ENCODE peak calls at places on chromosomes 4 and X, in five cellular contexts. One of them, this sample, is unnamed.
A peak's percentile ranks its signal among the peaks of the same experiment; 100 is the strongest.

GRCh38 chr4:87926554-87927098 is 48.9 kb upstream of the SPP1 start:
- DNase-seq in bronchial epithelial cell: no peak
- DNase-seq in Peyer's patch: no peak
- DNase-seq in HL-60: no peak
- DNase-seq in fibroblast of villous mesenchyme: no peak
- DNase-seq in this sample: no peak

GRCh38 chr4:5541154-5541553 is 167.2 kb downstream of the EVC2 start:
- DNase-seq in bronchial epithelial cell: no peak
- DNase-seq in Peyer's patch: no peak
- DNase-seq in HL-60: no peak
- DNase-seq in fibroblast of villous mesenchyme: no peak
- DNase-seq in this sample: no peak

GRCh38 chr4:54585321-54586000 is 72.3 kb upstream of the KIT start:
- DNase-seq in bronchial epithelial cell: peak; percentile 8
- DNase-seq in Peyer's patch: no peak
- DNase-seq in HL-60: no peak
- DNase-seq in fibroblast of villous mesenchyme: no peak
- DNase-seq in this sample: peak; percentile 56

GRCh38 chr4:5100336-5100735 is 49.1 kb downstream of the STK32B start:
- DNase-seq in bronchial epithelial cell: no peak
- DNase-seq in Peyer's patch: no peak
- DNase-seq in HL-60: no peak
- DNase-seq in fibroblast of villous mesenchyme: no peak
- DNase-seq in this sample: no peak

GRCh38 chr4:138757432-138757831 is 258.1 kb upstream of the NOCT start:
- DNase-seq in bronchial epithelial cell: no peak
- DNase-seq in Peyer's patch: no peak
- DNase-seq in HL-60: no peak
- DNase-seq in fibroblast of villous mesenchyme: no peak
- DNase-seq in this sample: no peak

GRCh38 chr4:27684501-27685077 is 823.9 kb downstream of the STIM2 start:
- DNase-seq in bronchial epithelial cell: peak; percentile 64
- DNase-seq in Peyer's patch: peak; percentile 37
- DNase-seq in HL-60: peak; percentile 45
- DNase-seq in fibroblast of villous mesenchyme: peak; percentile 40
- DNase-seq in this sample: peak; percentile 58

GRCh38 chrX:42384956-42385355 is 393.0 kb downstream of the PPP1R2C start:
- DNase-seq in bronchial epithelial cell: peak; percentile 51
- DNase-seq in Peyer's patch: no peak
- DNase-seq in HL-60: no peak
- DNase-seq in fibroblast of villous mesenchyme: no peak
- DNase-seq in this sample: no peak

GRCh38 chr4:8916251-8916913 is 44.7 kb upstream of the HMX1 start:
- DNase-seq in bronchial epithelial cell: no peak
- DNase-seq in Peyer's patch: no peak
- DNase-seq in HL-60: no peak
- DNase-seq in fibroblast of villous mesenchyme: no peak
- DNase-seq in this sample: no peak

GRCh38 chr4:185149392-185149791 is 6.3 kb downstream of the SLC25A4 start:
- DNase-seq in bronchial epithelial cell: no peak
- DNase-seq in Peyer's patch: no peak
- DNase-seq in HL-60: no peak
- DNase-seq in fibroblast of villous mesenchyme: no peak
- DNase-seq in this sample: no peak

GRCh38 chrX:35166023-35166422 is 223.4 kb downstream of the FAM47B start:
- DNase-seq in bronchial epithelial cell: no peak
- DNase-seq in Peyer's patch: no peak
- DNase-seq in HL-60: no peak
- DNase-seq in fibroblast of villous mesenchyme: peak; percentile 0
- DNase-seq in this sample: no peak

GRCh38 chrX:599837-600715 is 30.5 kb upstream of the SHOX start:
- DNase-seq in bronchial epithelial cell: no peak
- DNase-seq in Peyer's patch: no peak
- DNase-seq in HL-60: no peak
- DNase-seq in fibroblast of villous mesenchyme: no peak
- DNase-seq in this sample: no peak

GRCh38 chr4:6768539-6768905 is 14.0 kb upstream of the KIAA0232 start:
- DNase-seq in bronchial epithelial cell: peak; percentile 43
- DNase-seq in Peyer's patch: peak; percentile 54
- DNase-seq in HL-60: peak; percentile 73
- DNase-seq in fibroblast of villous mesenchyme: no peak
- DNase-seq in this sample: peak; percentile 18

GRCh38 chr4:31343058-31343457 is 622.9 kb downstream of the PCDH7 start:
- DNase-seq in bronchial epithelial cell: no peak
- DNase-seq in Peyer's patch: no peak
- DNase-seq in HL-60: no peak
- DNase-seq in fibroblast of villous mesenchyme: no peak
- DNase-seq in this sample: no peak

GRCh38 chr4:38860788-38861424 is 4.3 kb upstream of the TLR6 start:
- DNase-seq in bronchial epithelial cell: peak; percentile 47
- DNase-seq in Peyer's patch: no peak
- DNase-seq in HL-60: peak; percentile 65
- DNase-seq in fibroblast of villous mesenchyme: peak; percentile 60
- DNase-seq in this sample: no peak

GRCh38 chrX:53686151-53686885 is at the start of gene HUWE1:
- DNase-seq in bronchial epithelial cell: peak; percentile 38
- DNase-seq in Peyer's patch: peak; percentile 78
- DNase-seq in HL-60: peak; percentile 79
- DNase-seq in fibroblast of villous mesenchyme: peak; percentile 64
- DNase-seq in this sample: peak; percentile 71

GRCh38 chrX:40142417-40142816 is 44.7 kb upstream of the BCOR start:
- DNase-seq in bronchial epithelial cell: no peak
- DNase-seq in Peyer's patch: no peak
- DNase-seq in HL-60: no peak
- DNase-seq in fibroblast of villous mesenchyme: no peak
- DNase-seq in this sample: no peak

DNA sequence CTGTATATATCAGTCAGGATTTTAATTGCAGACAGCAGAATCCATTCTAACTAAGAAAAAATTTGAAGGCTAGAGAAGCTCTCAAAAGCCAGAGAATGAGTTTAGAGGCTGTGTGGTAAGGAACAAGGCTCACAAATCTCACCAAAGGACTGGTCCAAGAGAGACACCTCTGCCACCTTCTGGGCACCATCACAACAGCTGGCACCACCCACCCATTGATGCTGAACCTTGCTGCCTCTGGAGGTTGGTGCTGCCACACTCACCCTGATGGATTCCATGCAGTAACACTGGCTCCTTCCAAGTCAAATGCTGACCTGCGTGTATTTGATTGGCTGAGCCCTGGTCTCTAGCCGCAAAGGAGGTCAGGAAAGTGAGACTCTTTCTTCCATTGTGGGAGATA is 100.8 kb downstream of the BEND2 start:
- DNase-seq in bronchial epithelial cell: no peak
- DNase-seq in Peyer's patch: no peak
- DNase-seq in HL-60: no peak
- DNase-seq in fibroblast of villous mesenchyme: no peak
- DNase-seq in this sample: no peak
- TF ChIP-seq CTCF in bronchial epithelial cell: no peak
- TF ChIP-seq CTCF in Peyer's patch: no peak
- TF ChIP-seq CTCF in HL-60: no peak
- TF ChIP-seq CTCF in fibroblast of villous mesenchyme: no peak
- TF ChIP-seq CTCF in this sample: no peak

GRCh38 chrX:66200855-66201795 is 37.1 kb downstream of the HEPH start:
- DNase-seq in bronchial epithelial cell: peak; percentile 8
- DNase-seq in Peyer's patch: no peak
- DNase-seq in HL-60: no peak
- DNase-seq in fibroblast of villous mesenchyme: peak; percentile 10
- DNase-seq in this sample: peak; percentile 7
- TF ChIP-seq CTCF in bronchial epithelial cell: no peak
- TF ChIP-seq CTCF in Peyer's patch: no peak
- TF ChIP-seq CTCF in HL-60: no peak
- TF ChIP-seq CTCF in fibroblast of villous mesenchyme: no peak
- TF ChIP-seq CTCF in this sample: peak; percentile 27

GRCh38 chr4:77432702-77433101 is 172.9 kb upstream of the CXCL13 start:
- DNase-seq in bronchial epithelial cell: peak; percentile 29
- DNase-seq in Peyer's patch: no peak
- DNase-seq in HL-60: no peak
- DNase-seq in fibroblast of villous mesenchyme: no peak
- DNase-seq in this sample: no peak
- TF ChIP-seq CTCF in bronchial epithelial cell: no peak
- TF ChIP-seq CTCF in Peyer's patch: no peak
- TF ChIP-seq CTCF in HL-60: no peak
- TF ChIP-seq CTCF in fibroblast of villous mesenchyme: no peak
- TF ChIP-seq CTCF in this sample: no peak

DNA sequence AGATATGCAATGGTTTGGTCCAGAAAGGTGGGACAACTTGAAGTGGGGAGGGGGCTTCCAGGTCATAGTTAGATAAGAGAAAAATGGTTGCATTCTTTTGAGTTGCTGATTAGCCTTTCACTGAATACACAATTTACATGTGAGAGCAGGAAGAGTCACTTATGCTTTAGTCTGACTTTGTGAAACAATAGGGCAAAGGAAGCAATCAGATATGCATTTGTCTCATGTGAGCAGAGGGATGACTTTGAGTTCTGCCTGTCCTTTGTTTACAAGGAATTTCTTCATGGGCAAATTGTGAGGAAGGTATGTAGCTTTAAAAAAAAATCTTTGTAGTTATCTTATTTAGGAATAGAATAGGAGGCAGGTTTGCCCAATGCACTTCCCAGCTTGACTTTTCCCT is 12.9 kb downstream of the SMIM9 start:
- DNase-seq in bronchial epithelial cell: no peak
- DNase-seq in Peyer's patch: no peak
- DNase-seq in HL-60: no peak
- DNase-seq in fibroblast of villous mesenchyme: no peak
- DNase-seq in this sample: no peak
- TF ChIP-seq CTCF in bronchial epithelial cell: no peak
- TF ChIP-seq CTCF in Peyer's patch: no peak
- TF ChIP-seq CTCF in HL-60: no peak
- TF ChIP-seq CTCF in fibroblast of villous mesenchyme: no peak
- TF ChIP-seq CTCF in this sample: no peak

DNA sequence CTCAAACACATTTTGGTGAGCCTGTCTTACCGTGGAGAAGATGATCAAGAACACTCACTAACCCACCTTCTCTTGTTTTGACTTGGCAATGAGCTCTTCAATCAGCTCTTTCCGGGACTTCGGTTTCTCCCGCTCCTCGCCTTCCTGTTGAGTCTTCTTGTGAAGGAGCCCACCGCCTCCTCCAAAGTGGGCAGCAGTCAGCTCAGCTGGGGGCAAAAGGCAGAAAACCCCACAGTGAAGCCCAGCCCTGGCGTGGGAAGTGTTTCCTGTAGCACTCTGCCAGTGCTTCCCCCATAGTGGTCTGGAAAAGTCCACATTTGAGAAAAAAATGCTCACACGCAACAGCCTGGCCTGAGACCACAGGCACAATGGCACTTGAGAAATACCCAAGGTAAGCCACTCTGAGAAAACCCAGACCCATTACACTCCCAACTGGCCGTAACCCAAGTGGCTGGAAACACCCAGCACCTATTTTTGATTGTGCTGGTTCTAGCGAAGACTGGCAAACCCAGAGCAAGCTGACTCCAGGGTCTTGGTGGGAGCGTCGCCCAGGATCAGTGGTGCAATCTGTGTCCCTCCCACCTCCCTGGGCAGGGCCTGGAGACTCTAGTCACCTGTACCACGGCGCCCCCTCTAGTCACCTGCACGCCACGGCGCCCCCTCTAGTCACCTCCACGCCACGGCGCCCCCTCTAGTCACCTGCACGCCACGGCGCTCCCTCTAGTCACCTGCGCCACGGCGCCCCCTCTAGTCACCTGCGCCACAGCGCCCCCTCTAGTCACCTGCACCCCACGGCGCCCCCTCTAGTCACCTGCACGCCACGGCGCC is 8.6 kb downstream of the NOP14 start:
- DNase-seq in bronchial epithelial cell: no peak
- DNase-seq in Peyer's patch: peak; percentile 56
- DNase-seq in HL-60: no peak
- DNase-seq in fibroblast of villous mesenchyme: no peak
- DNase-seq in this sample: no peak
- TF ChIP-seq CTCF in bronchial epithelial cell: no peak
- TF ChIP-seq CTCF in Peyer's patch: no peak
- TF ChIP-seq CTCF in HL-60: no peak
- TF ChIP-seq CTCF in fibroblast of villous mesenchyme: no peak
- TF ChIP-seq CTCF in this sample: peak; percentile 23

GRCh38 chr4:86521373-86521969 is 72.6 kb upstream of the PTPN13 start:
- DNase-seq in bronchial epithelial cell: no peak
- DNase-seq in Peyer's patch: no peak
- DNase-seq in HL-60: no peak
- DNase-seq in fibroblast of villous mesenchyme: no peak
- DNase-seq in this sample: no peak

GRCh38 chr4:86523333-86523732 is 70.8 kb upstream of the PTPN13 start:
- DNase-seq in bronchial epithelial cell: no peak
- DNase-seq in Peyer's patch: no peak
- DNase-seq in HL-60: peak; percentile 9
- DNase-seq in fibroblast of villous mesenchyme: no peak
- DNase-seq in this sample: no peak

GRCh38 chr4:86522349-86522748 is 71.8 kb upstream of the PTPN13 start:
- DNase-seq in bronchial epithelial cell: peak; percentile 22
- DNase-seq in Peyer's patch: no peak
- DNase-seq in HL-60: no peak
- DNase-seq in fibroblast of villous mesenchyme: no peak
- DNase-seq in this sample: no peak
- TF ChIP-seq CTCF in bronchial epithelial cell: no peak
- TF ChIP-seq CTCF in Peyer's patch: no peak
- TF ChIP-seq CTCF in HL-60: no peak
- TF ChIP-seq CTCF in fibroblast of villous mesenchyme: peak; percentile 25
- TF ChIP-seq CTCF in this sample: peak; percentile 18

GRCh38 chr4:13436962-13437361 is 47.2 kb downstream of the RAB28 start:
- DNase-seq in bronchial epithelial cell: no peak
- DNase-seq in Peyer's patch: no peak
- DNase-seq in HL-60: no peak
- DNase-seq in fibroblast of villous mesenchyme: no peak
- DNase-seq in this sample: no peak

GRCh38 chr4:13432453-13432852 is 51.7 kb downstream of the RAB28 start:
- DNase-seq in bronchial epithelial cell: no peak
- DNase-seq in Peyer's patch: no peak
- DNase-seq in HL-60: no peak
- DNase-seq in fibroblast of villous mesenchyme: no peak
- DNase-seq in this sample: peak; percentile 29

GRCh38 chr4:13427599-13428325 is 56.4 kb downstream of the RAB28 start:
- DNase-seq in bronchial epithelial cell: peak; percentile 76
- DNase-seq in Peyer's patch: no peak
- DNase-seq in HL-60: no peak
- DNase-seq in fibroblast of villous mesenchyme: no peak
- DNase-seq in this sample: no peak

DNA sequence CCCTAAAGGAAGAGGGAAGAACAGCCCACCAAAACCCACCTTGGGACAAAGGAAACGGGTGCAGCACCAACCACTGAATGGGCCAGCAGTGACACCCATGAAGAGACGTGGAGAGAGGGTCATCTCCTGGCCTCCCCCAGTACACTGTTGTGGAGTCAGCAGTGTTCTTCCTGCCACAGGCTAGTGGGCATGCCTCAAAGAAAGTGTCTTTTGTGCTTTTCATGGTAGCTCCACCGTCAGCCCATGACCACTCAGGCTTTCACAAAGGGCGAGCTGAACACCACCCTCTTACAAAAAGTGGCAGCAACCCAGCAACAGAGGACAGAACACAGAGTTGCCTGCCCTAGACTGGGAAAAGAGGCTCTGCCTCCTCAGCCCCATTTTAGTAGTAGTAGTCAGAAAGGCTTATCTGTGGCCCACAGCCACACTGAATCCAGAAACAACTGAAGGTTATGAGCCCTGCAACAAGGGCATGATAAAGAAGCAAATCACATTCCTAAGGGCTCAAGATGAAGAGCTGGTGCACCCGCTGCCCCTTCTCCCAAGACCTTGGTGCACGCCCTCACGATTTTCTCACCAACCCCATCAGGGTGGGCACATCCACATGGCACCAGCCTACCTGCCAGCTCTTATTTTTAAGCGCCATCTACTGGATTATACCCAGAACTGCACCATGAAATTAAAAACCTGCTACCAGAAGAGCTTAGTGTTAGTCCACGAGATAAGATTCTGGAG is 53.1 kb downstream of the RAB28 start:
- DNase-seq in bronchial epithelial cell: peak; percentile 10
- DNase-seq in Peyer's patch: no peak
- DNase-seq in HL-60: no peak
- DNase-seq in fibroblast of villous mesenchyme: no peak
- DNase-seq in this sample: no peak
- TF ChIP-seq CTCF in bronchial epithelial cell: peak; percentile 33
- TF ChIP-seq CTCF in Peyer's patch: no peak
- TF ChIP-seq CTCF in HL-60: no peak
- TF ChIP-seq CTCF in fibroblast of villous mesenchyme: peak; percentile 38
- TF ChIP-seq CTCF in this sample: peak; percentile 22